ENCODE peak calls at places on chromosomes 6 and 20, in five cellular contexts. One of them, this sample, is unnamed.

GRCh38 chr20:18504479-18505060 is 3.2 kb upstream of the SEC23B start:
- DNase-seq in hepatocyte: no peak
- DNase-seq in astrocyte: no peak
- DNase-seq in SK-N-SH: no peak
- DNase-seq in psoas muscle: peak; percentile 50
- DNase-seq in this sample: no peak

GRCh38 chr6:4961322-4962168 is 42.3 kb downstream of the RPP40 start:
- DNase-seq in SK-N-SH: no peak
- DNase-seq in astrocyte: no peak
- DNase-seq in psoas muscle: no peak
- DNase-seq in hepatocyte: no peak
- DNase-seq in this sample: no peak

GRCh38 chr6:31763617-31763940 is 1.1 kb downstream of the SAPCD1 start:
- DNase-seq in SK-N-SH: no peak
- DNase-seq in hepatocyte: no peak
- DNase-seq in psoas muscle: no peak
- DNase-seq in astrocyte: peak; percentile 34
- DNase-seq in this sample: peak; percentile 10

GRCh38 chr6:155200012-155200411 is 63.8 kb upstream of the CLDN20 start:
- DNase-seq in astrocyte: peak; percentile 53
- DNase-seq in hepatocyte: no peak
- DNase-seq in SK-N-SH: no peak
- DNase-seq in psoas muscle: no peak
- DNase-seq in this sample: no peak

GRCh38 chr6:143260857-143261256 is 189.6 kb downstream of the ADAT2 start:
- DNase-seq in psoas muscle: no peak
- DNase-seq in hepatocyte: no peak
- DNase-seq in SK-N-SH: no peak
- DNase-seq in astrocyte: peak; percentile 42
- DNase-seq in this sample: peak; percentile 69

GRCh38 chr6:1524040-1524480 is 85.7 kb upstream of the FOXC1 start:
- DNase-seq in astrocyte: peak; percentile 20
- DNase-seq in psoas muscle: peak; percentile 79
- DNase-seq in SK-N-SH: peak; percentile 84
- DNase-seq in hepatocyte: peak; percentile 77
- DNase-seq in this sample: peak; percentile 34

GRCh38 chr20:41733151-41733550 is 115.0 kb upstream of the CHD6 start:
- DNase-seq in astrocyte: no peak
- DNase-seq in hepatocyte: no peak
- DNase-seq in SK-N-SH: no peak
- DNase-seq in psoas muscle: no peak
- DNase-seq in this sample: no peak

GRCh38 chr20:39568090-39568489 is 605.9 kb downstream of the DHX35 start:
- DNase-seq in astrocyte: no peak
- DNase-seq in hepatocyte: no peak
- DNase-seq in SK-N-SH: peak; percentile 25
- DNase-seq in psoas muscle: no peak
- DNase-seq in this sample: no peak

GRCh38 chr20:24891546-24892393 is 57.3 kb upstream of the CST7 start:
- DNase-seq in SK-N-SH: no peak
- DNase-seq in hepatocyte: no peak
- DNase-seq in psoas muscle: no peak
- DNase-seq in astrocyte: no peak
- DNase-seq in this sample: no peak

GRCh38 chr20:49641683-49642649 is 71.7 kb downstream of the B4GALT5 start:
- DNase-seq in SK-N-SH: no peak
- DNase-seq in astrocyte: no peak
- DNase-seq in psoas muscle: no peak
- DNase-seq in hepatocyte: no peak
- DNase-seq in this sample: no peak

GRCh38 chr6:84916704-84917103 is 152.3 kb upstream of the TBX18 start:
- DNase-seq in psoas muscle: no peak
- DNase-seq in SK-N-SH: no peak
- DNase-seq in astrocyte: no peak
- DNase-seq in hepatocyte: no peak
- DNase-seq in this sample: no peak

DNA sequence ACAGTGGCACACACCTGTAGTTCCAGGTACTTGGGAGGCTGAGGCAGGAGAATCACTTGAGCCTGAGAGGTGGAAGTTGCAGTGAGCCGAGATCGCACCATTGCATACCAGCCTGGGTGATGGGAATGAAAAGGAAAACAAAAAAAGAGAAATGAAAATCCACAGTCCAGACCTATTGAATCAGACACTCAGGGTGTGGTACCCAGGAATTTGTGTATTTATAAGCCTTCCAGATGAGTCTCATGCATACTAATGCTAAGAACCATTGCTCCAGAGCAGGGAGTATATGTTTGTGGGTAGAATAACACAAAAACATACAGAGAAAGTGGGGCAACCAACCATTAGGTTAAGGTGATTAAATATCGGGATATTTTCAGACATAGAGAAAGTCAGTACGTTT is 36.1 kb upstream of the PLCB4 start:
- DNase-seq in psoas muscle: no peak
- DNase-seq in astrocyte: peak; percentile 32
- DNase-seq in SK-N-SH: no peak
- DNase-seq in hepatocyte: no peak
- DNase-seq in this sample: no peak
- TF ChIP-seq CTCF in psoas muscle: no peak
- TF ChIP-seq CTCF in astrocyte: no peak
- TF ChIP-seq CTCF in SK-N-SH: no peak
- TF ChIP-seq CTCF in hepatocyte: no peak
- TF ChIP-seq CTCF in this sample: no peak

GRCh38 chr6:152976749-152977148 is 6.1 kb downstream of the FBXO5 start:
- DNase-seq in astrocyte: no peak
- DNase-seq in SK-N-SH: no peak
- DNase-seq in hepatocyte: no peak
- DNase-seq in psoas muscle: no peak
- DNase-seq in this sample: no peak
- H3K36me3 ChIP-seq in astrocyte: peaks cover 25% of the 10 kb centered on the region
- H3K36me3 ChIP-seq in SK-N-SH: peaks cover 53% of the 10 kb centered on the region
- H3K36me3 ChIP-seq in hepatocyte: no peaks in the 10 kb centered on the region
- H3K36me3 ChIP-seq in psoas muscle: peaks cover 38% of the 10 kb centered on the region
- H3K36me3 ChIP-seq in this sample: no peaks in the 10 kb centered on the region

GRCh38 chr6:30073489-30074240 is 1.9 kb downstream of the RNF39 start:
- DNase-seq in psoas muscle: no peak
- DNase-seq in SK-N-SH: peak; percentile 35
- DNase-seq in astrocyte: no peak
- DNase-seq in hepatocyte: peak; percentile 35
- DNase-seq in this sample: no peak
- H3K27me3 ChIP-seq in psoas muscle: peaks cover 35% of the 10 kb centered on the region
- H3K27me3 ChIP-seq in SK-N-SH: no peaks in the 10 kb centered on the region
- H3K27me3 ChIP-seq in astrocyte: peaks cover 72% of the 10 kb centered on the region
- H3K27me3 ChIP-seq in hepatocyte: peaks cover 92% of the 10 kb centered on the region
- H3K27me3 ChIP-seq in this sample: peaks cover 2% of the 10 kb centered on the region

GRCh38 chr6:48447251-48447650 is 336.3 kb upstream of the PTCHD4 start:
- DNase-seq in psoas muscle: no peak
- DNase-seq in hepatocyte: no peak
- DNase-seq in SK-N-SH: no peak
- DNase-seq in astrocyte: no peak
- DNase-seq in this sample: peak; percentile 69

GRCh38 chr6:48449002-48449401 is 338.0 kb upstream of the PTCHD4 start:
- DNase-seq in psoas muscle: no peak
- DNase-seq in astrocyte: no peak
- DNase-seq in SK-N-SH: no peak
- DNase-seq in hepatocyte: no peak
- DNase-seq in this sample: peak; percentile 18
- TF ChIP-seq CTCF in psoas muscle: no peak
- TF ChIP-seq CTCF in astrocyte: no peak
- TF ChIP-seq CTCF in SK-N-SH: peak; percentile 34
- TF ChIP-seq CTCF in hepatocyte: peak; percentile 12
- TF ChIP-seq CTCF in this sample: no peak

DNA sequence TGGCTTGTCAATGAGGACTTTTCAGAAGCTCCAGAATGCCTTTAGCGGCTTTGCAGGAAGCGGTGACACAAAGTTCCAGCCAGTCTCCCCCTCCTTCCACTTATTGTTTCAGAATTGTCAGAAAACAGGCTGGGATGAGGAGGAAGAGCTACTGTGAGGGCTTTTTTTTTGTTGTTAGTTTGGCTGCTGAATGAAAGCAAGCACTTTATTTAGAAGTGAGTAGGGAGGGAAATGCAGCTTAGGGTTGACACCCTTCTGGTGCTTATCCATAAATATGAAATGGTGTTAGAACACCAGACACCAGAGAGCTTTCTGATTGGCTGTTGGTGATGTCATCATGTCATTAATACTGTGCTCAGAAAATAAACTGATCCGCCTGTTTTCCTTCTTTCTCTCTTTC is 251.5 kb downstream of the SOX4 start:
- DNase-seq in hepatocyte: no peak
- DNase-seq in SK-N-SH: peak; percentile 27
- DNase-seq in astrocyte: no peak
- DNase-seq in psoas muscle: no peak
- DNase-seq in this sample: no peak
- H3K36me3 ChIP-seq in hepatocyte: no peaks in the 10 kb centered on the region
- H3K36me3 ChIP-seq in SK-N-SH: no peaks in the 10 kb centered on the region
- H3K36me3 ChIP-seq in astrocyte: no peaks in the 10 kb centered on the region
- H3K36me3 ChIP-seq in psoas muscle: no peaks in the 10 kb centered on the region
- H3K36me3 ChIP-seq in this sample: no peaks in the 10 kb centered on the region

GRCh38 chr6:105995403-105995699 is 90.8 kb upstream of the PRDM1 start:
- DNase-seq in psoas muscle: no peak
- DNase-seq in astrocyte: no peak
- DNase-seq in hepatocyte: no peak
- DNase-seq in SK-N-SH: no peak
- DNase-seq in this sample: no peak
- H3K27me3 ChIP-seq in psoas muscle: peaks cover 13% of the 10 kb centered on the region
- H3K27me3 ChIP-seq in astrocyte: peaks cover 13% of the 10 kb centered on the region
- H3K27me3 ChIP-seq in hepatocyte: peaks cover 59% of the 10 kb centered on the region
- H3K27me3 ChIP-seq in SK-N-SH: no peaks in the 10 kb centered on the region
- H3K27me3 ChIP-seq in this sample: no peaks in the 10 kb centered on the region

DNA sequence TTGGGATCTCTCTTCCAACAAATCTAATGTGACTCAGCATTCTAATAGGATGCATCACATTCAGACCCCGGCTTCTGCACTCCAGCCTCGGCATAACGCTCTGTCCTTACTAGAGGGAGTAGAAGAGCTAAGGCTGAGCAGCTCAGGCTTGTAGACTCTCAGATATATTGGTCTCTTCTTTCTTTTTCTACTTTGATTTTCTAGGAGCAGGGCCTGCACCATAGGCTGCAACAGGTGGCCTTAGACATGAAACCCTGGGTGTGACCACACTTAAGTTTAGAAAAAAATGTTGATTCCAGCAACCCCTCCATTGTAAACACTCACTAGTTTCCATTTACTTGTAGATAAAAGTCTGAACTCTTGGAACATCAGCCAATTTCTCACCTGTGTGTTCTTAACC is 161.7 kb downstream of the PAK5 start:
- DNase-seq in astrocyte: no peak
- DNase-seq in hepatocyte: no peak
- DNase-seq in SK-N-SH: no peak
- DNase-seq in psoas muscle: no peak
- DNase-seq in this sample: no peak
- TF ChIP-seq CTCF in astrocyte: no peak
- TF ChIP-seq CTCF in hepatocyte: no peak
- TF ChIP-seq CTCF in SK-N-SH: no peak
- TF ChIP-seq CTCF in psoas muscle: no peak
- TF ChIP-seq CTCF in this sample: no peak

DNA sequence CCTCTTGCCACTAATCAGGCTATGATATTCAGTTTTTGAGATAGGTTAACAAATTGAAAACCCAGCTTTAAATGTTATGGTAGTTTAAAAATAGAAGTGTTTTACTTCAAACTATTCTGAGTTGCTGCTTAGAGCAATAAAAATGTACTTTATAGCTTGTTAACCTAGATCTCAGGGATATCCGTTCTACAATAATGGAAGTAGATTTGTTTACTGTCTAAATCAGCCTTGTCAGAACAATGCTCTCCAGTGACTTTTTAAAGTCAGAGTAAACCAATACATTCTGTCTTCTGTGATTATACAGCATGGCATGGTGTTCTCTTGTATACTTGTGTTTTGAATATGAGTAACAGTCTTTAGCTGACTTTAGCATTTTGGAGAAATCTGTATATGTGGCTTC is 161.5 kb downstream of the PACRG start:
- DNase-seq in astrocyte: no peak
- DNase-seq in SK-N-SH: no peak
- DNase-seq in psoas muscle: no peak
- DNase-seq in hepatocyte: no peak
- DNase-seq in this sample: no peak
- H3K36me3 ChIP-seq in astrocyte: no peaks in the 10 kb centered on the region
- H3K36me3 ChIP-seq in SK-N-SH: no peaks in the 10 kb centered on the region
- H3K36me3 ChIP-seq in psoas muscle: no peaks in the 10 kb centered on the region
- H3K36me3 ChIP-seq in hepatocyte: no peaks in the 10 kb centered on the region
- H3K36me3 ChIP-seq in this sample: no peaks in the 10 kb centered on the region

GRCh38 chr20:1995531-1996310 is 1.9 kb upstream of the PDYN start:
- DNase-seq in SK-N-SH: no peak
- DNase-seq in astrocyte: no peak
- DNase-seq in hepatocyte: no peak
- DNase-seq in psoas muscle: no peak
- DNase-seq in this sample: no peak
- H3K27me3 ChIP-seq in SK-N-SH: peaks cover 56% of the 10 kb centered on the region
- H3K27me3 ChIP-seq in astrocyte: peaks cover 31% of the 10 kb centered on the region
- H3K27me3 ChIP-seq in hepatocyte: peaks cover 41% of the 10 kb centered on the region
- H3K27me3 ChIP-seq in psoas muscle: peaks cover 11% of the 10 kb centered on the region
- H3K27me3 ChIP-seq in this sample: peaks cover 26% of the 10 kb centered on the region

DNA sequence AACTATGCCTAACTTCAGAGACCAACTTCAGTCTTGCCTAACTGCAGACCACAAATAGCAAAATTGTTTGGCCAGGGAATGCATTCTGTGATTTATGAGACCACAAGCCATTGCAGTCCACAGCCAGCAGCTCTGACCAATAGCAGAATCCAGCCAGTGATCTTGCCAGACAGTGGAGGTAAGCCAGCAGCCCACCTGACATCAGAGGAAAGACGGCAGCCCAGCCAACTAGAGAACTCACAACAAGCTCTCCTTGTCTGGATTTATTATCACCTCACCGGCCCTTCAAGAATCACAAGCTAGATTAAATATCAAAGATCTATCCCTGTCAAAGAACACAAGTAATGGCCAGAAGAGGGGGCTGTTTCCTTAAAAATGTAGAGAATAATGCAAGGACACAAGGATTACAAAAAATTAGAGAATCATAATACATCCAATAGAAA is 66.5 kb upstream of the SLC35F1 start:
- DNase-seq in psoas muscle: no peak
- DNase-seq in hepatocyte: peak; percentile 48
- DNase-seq in astrocyte: peak; percentile 72
- DNase-seq in SK-N-SH: peak; percentile 14
- DNase-seq in this sample: peak; percentile 48
- TF ChIP-seq CTCF in psoas muscle: no peak
- TF ChIP-seq CTCF in hepatocyte: peak; percentile 57
- TF ChIP-seq CTCF in astrocyte: peak; percentile 56
- TF ChIP-seq CTCF in SK-N-SH: peak; percentile 60
- TF ChIP-seq CTCF in this sample: peak; percentile 25

This sample was measured in bronchial epithelial cell.